ENCODE peak calls at places on chromosomes 16 and 17, in five cellular contexts. D is gastrocnemius medialis, H is heart left ventricle, A is uterus, W is K562. I is an unnamed sample.

GRCh38 chr17:34645636-34646035 is 66.3 kb downstream of the TMEM132E start:
- DNase-seq in D (no peak), A (no peak), H (no peak), W (peak; percentile 20), I (no peak)

GRCh38 chr16:57738844-57739243 is 3.3 kb downstream of the KATNB1 start:
- DNase-seq in W (no peak), D (no peak), A (no peak), H (no peak), I (no peak)

GRCh38 chr17:75011788-75012319 is 616 bp upstream of the MRPL58 start:
- DNase-seq in W (peak; percentile 8), H (peak; percentile 65), A (peak; percentile 86), D (peak; percentile 37), I (peak; percentile 80)

GRCh38 chr16:50802000-50802399 is 60.1 kb downstream of the CYLD start:
- DNase-seq in D (no peak), W (no peak), A (no peak), H (no peak), I (no peak)

GRCh38 chr17:45096141-45096540 is 35.0 kb downstream of the NMT1 start:
- DNase-seq in W (no peak), A (no peak), D (no peak), H (no peak), I (no peak)

GRCh38 chr17:55564077-55564476 is 52.8 kb upstream of the SMIM36 start:
- DNase-seq in A (peak; percentile 34), H (no peak), D (no peak), W (no peak), I (peak; percentile 30)

GRCh38 chr17:6521636-6522035 is 34.7 kb downstream of the PITPNM3 start:
- DNase-seq in D (no peak), H (no peak), A (no peak), W (no peak), I (no peak)

GRCh38 chr16:58426095-58426494 is 33.8 kb downstream of the GINS3 start:
- DNase-seq in H (no peak), W (no peak), D (no peak), A (no peak), I (peak; percentile 32)

GRCh38 chr17:42163113-42163512 is 8.3 kb upstream of the RAB5C start:
- DNase-seq in D (no peak), A (no peak), W (peak; percentile 68), H (no peak), I (no peak)

GRCh38 chr16:53504161-53504663 is 1.2 kb upstream of the AKTIP start:
- DNase-seq in D (peak; percentile 12), W (no peak), H (peak; percentile 68), A (peak; percentile 62), I (peak; percentile 51)

GRCh38 chr16:77499373-77500285 is 64.8 kb upstream of the ADAMTS18 start:
- DNase-seq in W (no peak), D (no peak), H (peak; percentile 16), A (peak; percentile 80), I (peak; percentile 70)

GRCh38 chr16:56506941-56507340 is 12.9 kb downstream of the BBS2 start:
- DNase-seq in A (no peak), D (no peak), W (no peak), H (no peak), I (no peak)

GRCh38 chr17:15516150-15516549 is 47.1 kb downstream of the TVP23C start:
- DNase-seq in H (no peak), A (no peak), W (no peak), D (no peak), I (no peak)

GRCh38 chr17:8698142-8699050 is 46.2 kb downstream of the CCDC42 start:
- DNase-seq in W (peak; percentile 44), A (peak; percentile 85), H (peak; percentile 63), D (no peak), I (peak; percentile 75)

GRCh38 chr17:20243524-20243923 is 223.8 kb downstream of the LGALS9B start:
- DNase-seq in D (no peak), W (no peak), A (no peak), H (no peak), I (no peak)

GRCh38 chr17:16406742-16407674 is 8.4 kb upstream of the TRPV2 start:
- DNase-seq in D (no peak), W (peak; percentile 26), H (peak; percentile 79), A (peak; percentile 47), I (peak; percentile 21)

GRCh38 chr16:70737377-70738082 is 51.7 kb upstream of the MTSS2 start:
- DNase-seq in W (no peak), A (peak; percentile 67), H (peak; percentile 77), D (peak; percentile 77), I (no peak)

GRCh38 chr16:67943619-67944503 is at the start of gene LCAT:
- DNase-seq in A (no peak), D (no peak), H (peak; percentile 65), W (peak; percentile 56), I (peak; percentile 81)
- H3K27ac ChIP-seq in A (peak within 1 kb of the TSS; percentile 76), D (peak within 1 kb of the TSS; percentile 51), H (peak within 1 kb of the TSS; percentile 47), W (no peak within 1 kb of the TSS), I (peak within 1 kb of the TSS; percentile 60)

GRCh38 chr17:40647549-40648325 is at the start of gene SMARCE1:
- DNase-seq in W (peak; percentile 77), A (peak; percentile 64), H (peak; percentile 65), D (peak; percentile 19), I (peak; percentile 73)
- TF ChIP-seq POLR2A in W (peak; percentile 86), A (peak; percentile 29), H (no peak), D (peak; percentile 44), I (no peak)

DNA sequence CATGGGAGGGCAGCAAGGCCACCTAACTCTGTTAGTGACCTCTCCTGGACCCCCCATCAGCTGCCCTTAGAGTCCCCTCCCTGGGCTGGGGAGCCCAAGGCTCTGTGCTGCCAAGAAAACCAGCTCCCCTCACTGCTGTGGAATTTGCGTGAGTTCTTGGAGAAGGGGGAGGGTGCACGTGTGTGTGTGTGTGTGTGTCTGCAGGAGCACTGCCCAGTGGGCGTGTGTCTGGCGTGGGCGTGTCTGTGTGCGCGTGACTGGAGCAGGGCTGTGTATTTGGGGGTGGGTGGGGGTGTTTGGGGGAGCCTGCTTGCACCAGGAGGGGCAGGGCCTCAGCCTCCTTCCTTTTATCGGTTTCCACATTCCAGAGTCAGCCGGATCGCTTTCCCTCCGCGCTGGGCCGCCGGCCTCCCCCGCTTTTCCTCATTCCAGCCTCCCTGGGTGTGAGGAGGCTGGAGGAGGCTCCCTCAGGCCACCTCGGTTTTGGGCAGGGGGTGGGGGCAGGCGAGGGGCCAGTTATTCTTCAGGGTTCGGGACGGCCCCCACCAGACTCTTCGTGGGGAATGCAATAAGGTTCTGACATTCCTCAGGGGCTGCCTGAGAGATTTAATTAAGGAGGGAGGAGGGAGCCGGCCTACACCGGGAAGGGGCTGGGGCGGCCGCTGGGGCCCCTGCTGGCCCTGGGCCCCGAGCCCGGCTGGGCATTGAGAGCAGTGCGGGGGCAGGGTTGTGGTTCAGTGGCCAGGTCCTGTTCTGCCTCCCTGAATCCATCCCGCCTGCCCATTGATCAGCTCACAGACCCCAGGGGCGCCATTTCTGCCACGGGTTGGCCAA is 2.5 kb downstream of the VASN start:
- DNase-seq in W (peak; percentile 63), A (peak; percentile 95), D (peak; percentile 41), H (peak; percentile 60), I (peak; percentile 93)
- H3K27ac ChIP-seq in W (peak overlapping the region; percentile 31), A (peak overlapping the region; percentile 97), D (peak overlapping the region; percentile 83), H (peak overlapping the region; percentile 73), I (peak overlapping the region; percentile 87)

GRCh38 chr17:67390006-67390645 is 13.0 kb downstream of the PITPNC1 start:
- DNase-seq in W (no peak), D (no peak), A (no peak), H (no peak), I (no peak)
- TF ChIP-seq POLR2A in W (no peak), D (no peak), A (no peak), H (no peak), I (no peak)

GRCh38 chr16:89658221-89658879 is 714 bp downstream of the SPATA33 start:
- DNase-seq in W (peak; percentile 51), D (no peak), A (no peak), H (no peak), I (no peak)
- H3K27ac ChIP-seq in W (peak overlapping the region; percentile 82), D (peak overlapping the region; percentile 87), A (peak overlapping the region; percentile 62), H (peak overlapping the region; percentile 89), I (peak overlapping the region; percentile 71)

GRCh38 chr17:51165680-51166197 is 472 bp upstream of the NME2 start:
- DNase-seq in A (no peak), W (peak; percentile 25), D (no peak), H (no peak), I (no peak)
- TF ChIP-seq POLR2A in A (no peak), W (peak; percentile 87), D (no peak), H (no peak), I (no peak)

DNA sequence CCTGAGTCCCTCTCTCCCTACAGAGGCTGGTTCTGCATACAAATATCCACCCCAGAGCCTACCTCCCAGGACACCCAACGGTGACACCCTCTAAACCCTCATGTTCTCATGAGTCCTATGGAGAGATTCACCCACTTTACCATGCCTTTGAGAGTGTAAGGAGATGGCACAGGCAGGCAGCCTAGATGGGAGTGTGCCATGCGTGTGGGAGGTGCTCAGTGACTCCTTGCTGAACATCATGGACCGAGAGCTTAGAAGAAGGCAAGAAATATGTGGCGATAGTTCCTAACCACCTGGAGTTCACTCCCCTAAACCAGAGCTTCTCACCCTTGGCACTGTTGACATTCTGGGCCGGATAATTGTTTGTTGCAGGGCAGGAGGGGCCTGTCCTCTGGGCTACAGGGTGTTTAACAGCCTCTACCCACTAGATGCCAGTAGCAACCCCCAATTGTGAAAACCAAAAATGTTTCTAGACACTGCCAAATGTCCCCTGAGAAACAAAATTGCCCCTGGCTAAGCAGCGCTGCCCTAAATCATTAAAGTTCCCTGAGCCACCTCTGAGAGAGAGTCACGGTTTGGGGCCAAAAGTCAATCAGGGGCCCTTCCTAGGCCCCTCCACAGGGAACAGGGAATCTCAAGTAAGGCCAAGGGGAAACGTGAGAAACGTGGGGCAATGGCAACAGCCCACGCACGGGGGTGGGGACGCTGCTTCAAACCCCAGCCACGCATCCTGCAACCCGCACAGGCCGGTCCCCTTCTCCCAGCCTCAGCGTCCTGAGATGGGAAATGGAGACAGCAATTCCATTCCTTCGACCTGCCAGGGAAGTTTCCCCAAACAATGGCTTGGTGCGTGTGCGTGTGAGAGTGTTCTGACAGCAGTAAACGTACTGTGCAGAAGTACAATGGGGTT is 66.8 kb downstream of the C16orf78 start:
- DNase-seq in D (no peak), A (no peak), W (no peak), H (no peak), I (no peak)
- H3K27ac ChIP-seq in D (no peak overlapping the region), A (no peak overlapping the region), W (no peak overlapping the region), H (peak overlapping the region; percentile 84), I (no peak overlapping the region)

DNA sequence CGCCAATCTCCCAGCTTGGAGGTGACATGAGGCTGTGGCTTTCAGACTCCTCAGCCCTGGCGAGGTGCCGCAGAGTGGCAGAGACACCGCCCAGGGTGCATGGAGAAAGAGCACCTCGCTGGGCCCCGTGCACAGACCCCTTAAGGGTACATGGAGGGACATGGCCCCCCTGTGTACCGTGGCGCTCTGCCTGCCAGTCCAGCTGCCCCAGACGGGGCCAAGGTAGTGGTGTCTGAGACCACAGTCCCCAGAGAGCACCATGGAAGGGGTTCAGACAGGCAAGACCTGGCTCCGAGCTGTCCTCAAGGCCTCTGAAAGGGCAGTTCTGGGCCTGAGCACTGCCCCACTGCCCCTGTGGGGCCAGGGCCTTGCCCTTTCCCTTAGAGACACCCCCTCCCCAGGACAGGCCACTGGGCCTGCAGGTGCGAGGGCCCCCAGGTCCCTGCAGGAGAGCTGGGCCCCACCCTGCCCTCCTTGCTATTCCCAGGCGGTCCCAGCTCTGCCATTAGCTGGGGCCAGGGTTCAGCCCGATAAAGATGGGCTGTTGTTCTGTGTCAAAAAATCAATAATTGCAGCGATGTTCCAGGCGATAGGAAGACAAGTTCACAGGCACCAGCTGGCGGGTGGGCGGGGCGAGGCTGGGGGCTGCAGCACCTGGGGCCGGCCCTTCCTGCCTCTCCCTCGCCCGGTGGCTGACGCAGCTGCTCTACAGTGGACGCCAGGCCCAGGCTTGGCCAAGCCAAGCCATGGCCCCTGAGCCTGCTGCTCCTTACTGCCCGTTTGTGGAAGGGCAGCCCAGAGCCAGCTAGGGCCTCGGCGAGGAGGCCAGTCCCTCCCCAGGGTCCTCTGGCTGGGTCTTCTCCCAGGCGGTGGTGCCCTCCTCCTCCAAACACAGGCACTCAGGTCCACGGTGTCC is 51.7 kb downstream of the ZFPM1 start:
- DNase-seq in W (no peak), H (no peak), D (no peak), A (no peak), I (no peak)
- TF ChIP-seq POLR2A in W (no peak), H (no peak), D (no peak), A (no peak), I (no peak)

I was measured in testis.